ENCODE peak calls at places on chromosome 5, in eight cellular contexts. One of them, this sample, is unnamed. For H3K4me1, the result is how much of the 10 kb centered on the place peaks cover.

GRCh38 chr5:169626779-169627178 is 10.3 kb upstream of the DOCK2 start:
- DNase-seq in OCI-LY7: no peak
- DNase-seq in lower lobe of right lung: no peak
- DNase-seq in naive thymus-derived CD4-positive, alpha-beta T cell: no peak
- DNase-seq in heart left ventricle: no peak
- DNase-seq in A549: no peak
- DNase-seq in psoas muscle: no peak
- DNase-seq in breast epithelium: no peak
- DNase-seq in this sample: no peak

GRCh38 chr5:1763548-1763911 is 36.1 kb downstream of the MRPL36 start:
- DNase-seq in OCI-LY7: peak
- DNase-seq in lower lobe of right lung: peak
- DNase-seq in naive thymus-derived CD4-positive, alpha-beta T cell: peak
- DNase-seq in heart left ventricle: peak
- DNase-seq in A549: peak
- DNase-seq in psoas muscle: no peak
- DNase-seq in breast epithelium: peak
- DNase-seq in this sample: peak

GRCh38 chr5:95406426-95407093 is 15.4 kb downstream of the FAM81B start:
- DNase-seq in OCI-LY7: no peak
- DNase-seq in lower lobe of right lung: no peak
- DNase-seq in naive thymus-derived CD4-positive, alpha-beta T cell: no peak
- DNase-seq in heart left ventricle: no peak
- DNase-seq in A549: no peak
- DNase-seq in psoas muscle: no peak
- DNase-seq in breast epithelium: no peak
- DNase-seq in this sample: peak

GRCh38 chr5:36367524-36367923 is 65.8 kb upstream of the RANBP3L start:
- DNase-seq in OCI-LY7: no peak
- DNase-seq in lower lobe of right lung: no peak
- DNase-seq in naive thymus-derived CD4-positive, alpha-beta T cell: no peak
- DNase-seq in heart left ventricle: no peak
- DNase-seq in A549: no peak
- DNase-seq in psoas muscle: no peak
- DNase-seq in breast epithelium: no peak
- DNase-seq in this sample: no peak

GRCh38 chr5:148968311-148968710 is 94.6 kb downstream of the SH3TC2 start:
- DNase-seq in OCI-LY7: no peak
- DNase-seq in lower lobe of right lung: no peak
- DNase-seq in naive thymus-derived CD4-positive, alpha-beta T cell: no peak
- DNase-seq in heart left ventricle: no peak
- DNase-seq in A549: no peak
- DNase-seq in psoas muscle: no peak
- DNase-seq in breast epithelium: no peak
- DNase-seq in this sample: no peak

GRCh38 chr5:171478946-171479775 is 59.7 kb downstream of the FGF18 start:
- DNase-seq in OCI-LY7: no peak
- DNase-seq in lower lobe of right lung: no peak
- DNase-seq in naive thymus-derived CD4-positive, alpha-beta T cell: no peak
- DNase-seq in heart left ventricle: no peak
- DNase-seq in A549: no peak
- DNase-seq in psoas muscle: no peak
- DNase-seq in breast epithelium: no peak
- DNase-seq in this sample: no peak

GRCh38 chr5:154778534-154778933 is 23.4 kb downstream of the LARP1 start:
- DNase-seq in OCI-LY7: no peak
- DNase-seq in lower lobe of right lung: no peak
- DNase-seq in naive thymus-derived CD4-positive, alpha-beta T cell: no peak
- DNase-seq in heart left ventricle: no peak
- DNase-seq in A549: no peak
- DNase-seq in psoas muscle: peak
- DNase-seq in breast epithelium: no peak
- DNase-seq in this sample: no peak

GRCh38 chr5:78519198-78519941 is 129.2 kb downstream of the LHFPL2 start:
- DNase-seq in OCI-LY7: no peak
- DNase-seq in lower lobe of right lung: no peak
- DNase-seq in naive thymus-derived CD4-positive, alpha-beta T cell: no peak
- DNase-seq in heart left ventricle: no peak
- DNase-seq in A549: no peak
- DNase-seq in psoas muscle: no peak
- DNase-seq in breast epithelium: no peak
- DNase-seq in this sample: no peak

GRCh38 chr5:143406408-143406807 is 2.9 kb upstream of the NR3C1 start:
- DNase-seq in OCI-LY7: no peak
- DNase-seq in lower lobe of right lung: no peak
- DNase-seq in naive thymus-derived CD4-positive, alpha-beta T cell: no peak
- DNase-seq in heart left ventricle: no peak
- DNase-seq in A549: no peak
- DNase-seq in psoas muscle: no peak
- DNase-seq in breast epithelium: no peak
- DNase-seq in this sample: no peak

GRCh38 chr5:150410524-150411244 is 2.0 kb downstream of the CD74 start:
- DNase-seq in OCI-LY7: peak
- DNase-seq in lower lobe of right lung: no peak
- DNase-seq in naive thymus-derived CD4-positive, alpha-beta T cell: peak
- DNase-seq in heart left ventricle: peak
- DNase-seq in A549: peak
- DNase-seq in psoas muscle: peak
- DNase-seq in breast epithelium: no peak
- DNase-seq in this sample: peak

GRCh38 chr5:168737066-168737465 is 157.9 kb upstream of the PANK3 start:
- DNase-seq in OCI-LY7: no peak
- DNase-seq in lower lobe of right lung: no peak
- DNase-seq in naive thymus-derived CD4-positive, alpha-beta T cell: no peak
- DNase-seq in heart left ventricle: no peak
- DNase-seq in A549: no peak
- DNase-seq in psoas muscle: no peak
- DNase-seq in breast epithelium: no peak
- DNase-seq in this sample: no peak

GRCh38 chr5:179318193-179318955 is 26.9 kb downstream of the ADAMTS2 start:
- DNase-seq in OCI-LY7: no peak
- DNase-seq in lower lobe of right lung: no peak
- DNase-seq in naive thymus-derived CD4-positive, alpha-beta T cell: no peak
- DNase-seq in heart left ventricle: no peak
- DNase-seq in A549: no peak
- DNase-seq in psoas muscle: peak
- DNase-seq in breast epithelium: no peak
- DNase-seq in this sample: peak

GRCh38 chr5:140168371-140168770 is 6.6 kb upstream of the CYSTM1 start:
- DNase-seq in OCI-LY7: peak
- DNase-seq in lower lobe of right lung: no peak
- DNase-seq in naive thymus-derived CD4-positive, alpha-beta T cell: no peak
- DNase-seq in heart left ventricle: no peak
- DNase-seq in A549: no peak
- DNase-seq in psoas muscle: no peak
- DNase-seq in breast epithelium: no peak
- DNase-seq in this sample: no peak

GRCh38 chr5:176365663-176366574 is 632 bp downstream of the ARL10 start:
- DNase-seq in OCI-LY7: no peak
- DNase-seq in lower lobe of right lung: peak
- DNase-seq in naive thymus-derived CD4-positive, alpha-beta T cell: no peak
- DNase-seq in heart left ventricle: peak
- DNase-seq in A549: no peak
- DNase-seq in psoas muscle: peak
- DNase-seq in breast epithelium: no peak
- DNase-seq in this sample: peak

GRCh38 chr5:171369056-171369455 is 18.6 kb upstream of the NPM1 start:
- DNase-seq in OCI-LY7: no peak
- DNase-seq in lower lobe of right lung: no peak
- DNase-seq in naive thymus-derived CD4-positive, alpha-beta T cell: no peak
- DNase-seq in heart left ventricle: no peak
- DNase-seq in A549: no peak
- DNase-seq in psoas muscle: no peak
- DNase-seq in breast epithelium: no peak
- DNase-seq in this sample: no peak

DNA sequence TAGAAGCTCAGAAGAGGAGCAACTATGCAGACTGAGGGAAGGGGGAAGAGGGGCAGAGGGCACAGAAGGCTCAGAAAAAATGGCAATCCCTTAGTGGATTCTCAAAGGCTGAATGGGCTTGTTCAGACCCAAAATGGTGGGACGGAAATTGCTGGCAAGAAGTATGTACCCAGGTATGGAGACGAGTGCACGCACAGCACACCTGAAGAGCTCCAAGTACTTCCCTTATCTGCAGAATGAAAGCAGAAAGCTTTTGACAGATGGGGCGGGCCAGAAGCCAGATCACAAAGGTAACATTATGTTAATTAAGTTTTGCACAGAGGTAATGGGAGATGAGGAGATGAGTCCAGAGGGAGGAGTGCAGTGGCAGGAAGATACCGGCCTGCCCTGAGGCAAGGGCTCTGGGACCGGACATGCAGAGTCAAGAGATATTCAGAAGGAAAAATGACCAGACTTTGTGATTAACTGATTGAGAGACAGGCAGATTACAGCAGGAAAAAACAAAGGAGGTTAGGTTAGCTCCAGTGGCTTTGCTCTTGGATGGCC is 138.1 kb upstream of the PIK3R1 start:
- DNase-seq in OCI-LY7: no peak
- DNase-seq in lower lobe of right lung: no peak
- DNase-seq in naive thymus-derived CD4-positive, alpha-beta T cell: no peak
- DNase-seq in heart left ventricle: no peak
- DNase-seq in A549: no peak
- DNase-seq in psoas muscle: no peak
- DNase-seq in breast epithelium: no peak
- DNase-seq in this sample: no peak
- H3K27ac ChIP-seq in OCI-LY7: no peak
- H3K27ac ChIP-seq in lower lobe of right lung: no peak
- H3K27ac ChIP-seq in naive thymus-derived CD4-positive, alpha-beta T cell: no peak
- H3K27ac ChIP-seq in heart left ventricle: no peak
- H3K27ac ChIP-seq in A549: no peak
- H3K27ac ChIP-seq in psoas muscle: no peak
- H3K27ac ChIP-seq in breast epithelium: no peak
- H3K27ac ChIP-seq in this sample: no peak

DNA sequence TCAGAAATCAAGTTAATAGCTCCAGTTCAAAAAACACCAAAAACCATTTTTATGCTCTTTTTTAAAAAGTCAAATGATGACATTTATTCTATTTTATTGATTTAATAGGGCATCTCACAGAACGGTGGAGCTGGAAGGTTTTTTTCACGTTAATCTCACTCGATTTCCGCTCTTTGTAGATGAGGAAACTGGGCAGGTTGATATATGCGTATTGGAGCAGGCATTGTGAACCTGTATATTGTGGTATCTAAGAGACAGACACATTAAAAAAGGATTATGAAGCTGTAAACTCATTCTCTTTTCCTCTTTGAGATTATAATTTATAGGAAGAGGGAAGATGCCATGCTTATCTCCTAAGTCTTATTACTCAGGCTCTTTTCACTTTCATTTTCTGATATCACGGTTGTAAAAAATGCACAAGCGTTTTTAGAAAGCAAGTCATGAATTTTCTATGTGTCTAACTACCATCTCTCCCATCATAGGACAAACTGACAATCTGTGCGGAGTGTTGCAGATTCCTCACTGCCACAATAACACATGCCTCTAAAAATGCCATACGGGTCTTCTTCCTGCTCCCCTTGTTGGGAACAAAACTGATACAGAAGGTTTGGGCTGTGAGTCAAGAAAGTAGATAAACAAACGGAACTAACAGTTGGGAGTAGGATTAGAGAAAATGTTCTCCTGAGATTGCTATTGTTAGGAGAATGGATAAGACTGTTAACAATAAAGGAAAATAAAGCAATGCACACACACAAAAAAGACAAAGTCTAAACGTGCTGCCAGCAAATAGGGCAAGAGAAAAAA is 1997.7 kb downstream of the MAT2B start:
- DNase-seq in OCI-LY7: no peak
- DNase-seq in lower lobe of right lung: no peak
- DNase-seq in naive thymus-derived CD4-positive, alpha-beta T cell: no peak
- DNase-seq in heart left ventricle: no peak
- DNase-seq in A549: no peak
- DNase-seq in psoas muscle: no peak
- DNase-seq in breast epithelium: no peak
- DNase-seq in this sample: no peak
- H3K4me3 ChIP-seq in OCI-LY7: no peak
- H3K4me3 ChIP-seq in lower lobe of right lung: peak
- H3K4me3 ChIP-seq in naive thymus-derived CD4-positive, alpha-beta T cell: no peak
- H3K4me3 ChIP-seq in heart left ventricle: no peak
- H3K4me3 ChIP-seq in A549: peak
- H3K4me3 ChIP-seq in psoas muscle: no peak
- H3K4me3 ChIP-seq in breast epithelium: no peak
- H3K4me3 ChIP-seq in this sample: no peak

GRCh38 chr5:119361723-119362122 is 5.9 kb downstream of the TNFAIP8 start:
- DNase-seq in OCI-LY7: no peak
- DNase-seq in lower lobe of right lung: no peak
- DNase-seq in naive thymus-derived CD4-positive, alpha-beta T cell: no peak
- DNase-seq in heart left ventricle: no peak
- DNase-seq in A549: no peak
- DNase-seq in psoas muscle: no peak
- DNase-seq in breast epithelium: no peak
- DNase-seq in this sample: no peak

GRCh38 chr5:119357815-119358559 is 2.2 kb downstream of the TNFAIP8 start:
- DNase-seq in OCI-LY7: no peak
- DNase-seq in lower lobe of right lung: no peak
- DNase-seq in naive thymus-derived CD4-positive, alpha-beta T cell: no peak
- DNase-seq in heart left ventricle: no peak
- DNase-seq in A549: no peak
- DNase-seq in psoas muscle: no peak
- DNase-seq in breast epithelium: no peak
- DNase-seq in this sample: no peak

GRCh38 chr5:119358901-119359603 is 3.2 kb downstream of the TNFAIP8 start:
- DNase-seq in OCI-LY7: no peak
- DNase-seq in lower lobe of right lung: no peak
- DNase-seq in naive thymus-derived CD4-positive, alpha-beta T cell: no peak
- DNase-seq in heart left ventricle: no peak
- DNase-seq in A549: no peak
- DNase-seq in psoas muscle: no peak
- DNase-seq in breast epithelium: no peak
- DNase-seq in this sample: peak

GRCh38 chr5:119360905-119361605 is 5.2 kb downstream of the TNFAIP8 start:
- DNase-seq in OCI-LY7: no peak
- DNase-seq in lower lobe of right lung: no peak
- DNase-seq in naive thymus-derived CD4-positive, alpha-beta T cell: no peak
- DNase-seq in heart left ventricle: no peak
- DNase-seq in A549: no peak
- DNase-seq in psoas muscle: no peak
- DNase-seq in breast epithelium: no peak
- DNase-seq in this sample: no peak

GRCh38 chr5:119359737-119360413 is 4.1 kb downstream of the TNFAIP8 start:
- DNase-seq in OCI-LY7: no peak
- DNase-seq in lower lobe of right lung: no peak
- DNase-seq in naive thymus-derived CD4-positive, alpha-beta T cell: no peak
- DNase-seq in heart left ventricle: no peak
- DNase-seq in A549: no peak
- DNase-seq in psoas muscle: no peak
- DNase-seq in breast epithelium: no peak
- DNase-seq in this sample: no peak
- H3K4me1 ChIP-seq in OCI-LY7: half or more
- H3K4me1 ChIP-seq in lower lobe of right lung: under half
- H3K4me1 ChIP-seq in naive thymus-derived CD4-positive, alpha-beta T cell: half or more
- H3K4me1 ChIP-seq in heart left ventricle: under half
- H3K4me1 ChIP-seq in A549: under half
- H3K4me1 ChIP-seq in psoas muscle: under half
- H3K4me1 ChIP-seq in breast epithelium: under half
- H3K4me1 ChIP-seq in this sample: under half

DNA sequence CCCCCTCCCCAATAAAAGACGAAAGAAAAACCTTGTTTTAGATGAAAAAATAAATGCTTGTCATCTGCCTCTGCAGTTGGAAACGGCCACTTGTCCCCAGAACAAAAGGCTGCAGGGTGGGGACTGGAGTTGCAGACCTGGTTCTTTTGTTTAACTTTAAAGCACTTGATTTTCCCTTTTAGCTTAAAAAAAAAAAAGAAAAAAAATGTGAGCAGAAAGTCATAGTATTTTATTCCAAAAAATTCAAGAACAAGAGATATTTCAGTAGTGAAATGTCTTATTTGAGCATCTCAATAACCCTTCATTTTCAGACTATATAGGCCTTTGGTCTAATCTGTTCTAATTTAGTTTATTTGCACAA is 1.8 kb downstream of the MAP1B start:
- DNase-seq in OCI-LY7: no peak
- DNase-seq in lower lobe of right lung: no peak
- DNase-seq in naive thymus-derived CD4-positive, alpha-beta T cell: no peak
- DNase-seq in heart left ventricle: no peak
- DNase-seq in A549: no peak
- DNase-seq in psoas muscle: no peak
- DNase-seq in breast epithelium: no peak
- DNase-seq in this sample: no peak
- H3K27ac ChIP-seq in OCI-LY7: no peak
- H3K27ac ChIP-seq in lower lobe of right lung: no peak
- H3K27ac ChIP-seq in naive thymus-derived CD4-positive, alpha-beta T cell: no peak
- H3K27ac ChIP-seq in heart left ventricle: peak
- H3K27ac ChIP-seq in A549: peak
- H3K27ac ChIP-seq in psoas muscle: no peak
- H3K27ac ChIP-seq in breast epithelium: no peak
- H3K27ac ChIP-seq in this sample: peak